ENCODE peak calls at places on chromosomes 7 and 10, in eight cellular contexts. One of them, this sample, is unnamed.
A peak's percentile ranks its signal among the peaks of the same experiment; 100 is the strongest.

GRCh38 chr7:40850017-40850416 is 715.2 kb downstream of the SUGCT start:
- DNase-seq in right atrium auricular region: no peak
- DNase-seq in fibroblast of lung: peak; percentile 57
- DNase-seq in spleen: no peak
- DNase-seq in CD4-positive, alpha-beta memory T cell: no peak
- DNase-seq in right cardiac atrium: no peak
- DNase-seq in foreskin keratinocyte: no peak
- DNase-seq in HCT116: no peak
- DNase-seq in this sample: no peak

GRCh38 chr10:17470246-17470645 is 15.9 kb upstream of the ST8SIA6 start:
- DNase-seq in right atrium auricular region: no peak
- DNase-seq in foreskin keratinocyte: no peak
- DNase-seq in spleen: no peak
- DNase-seq in CD4-positive, alpha-beta memory T cell: no peak
- DNase-seq in right cardiac atrium: no peak
- DNase-seq in fibroblast of lung: no peak
- DNase-seq in HCT116: no peak
- DNase-seq in this sample: no peak

GRCh38 chr10:97320480-97321031 is 1.5 kb downstream of the FRAT1 start:
- DNase-seq in right cardiac atrium: peak; percentile 62
- DNase-seq in spleen: peak; percentile 87
- DNase-seq in fibroblast of lung: no peak
- DNase-seq in foreskin keratinocyte: no peak
- DNase-seq in HCT116: no peak
- DNase-seq in CD4-positive, alpha-beta memory T cell: no peak
- DNase-seq in right atrium auricular region: no peak
- DNase-seq in this sample: no peak

GRCh38 chr7:146960747-146961416 is 844.3 kb downstream of the CNTNAP2 start:
- DNase-seq in right cardiac atrium: no peak
- DNase-seq in HCT116: no peak
- DNase-seq in fibroblast of lung: peak; percentile 6
- DNase-seq in spleen: no peak
- DNase-seq in CD4-positive, alpha-beta memory T cell: no peak
- DNase-seq in right atrium auricular region: no peak
- DNase-seq in foreskin keratinocyte: no peak
- DNase-seq in this sample: no peak

GRCh38 chr7:80373431-80374032 is 138.3 kb downstream of the GNAT3 start:
- DNase-seq in CD4-positive, alpha-beta memory T cell: no peak
- DNase-seq in foreskin keratinocyte: no peak
- DNase-seq in HCT116: no peak
- DNase-seq in spleen: no peak
- DNase-seq in fibroblast of lung: no peak
- DNase-seq in right cardiac atrium: no peak
- DNase-seq in right atrium auricular region: no peak
- DNase-seq in this sample: no peak

GRCh38 chr10:90031776-90032175 is 330.4 kb downstream of the KIF20B start:
- DNase-seq in right atrium auricular region: no peak
- DNase-seq in foreskin keratinocyte: no peak
- DNase-seq in HCT116: no peak
- DNase-seq in spleen: no peak
- DNase-seq in CD4-positive, alpha-beta memory T cell: no peak
- DNase-seq in fibroblast of lung: no peak
- DNase-seq in right cardiac atrium: no peak
- DNase-seq in this sample: no peak

GRCh38 chr7:27091125-27091524 is 4.7 kb downstream of the HOXA1 start:
- DNase-seq in HCT116: no peak
- DNase-seq in fibroblast of lung: no peak
- DNase-seq in right cardiac atrium: no peak
- DNase-seq in foreskin keratinocyte: no peak
- DNase-seq in CD4-positive, alpha-beta memory T cell: no peak
- DNase-seq in spleen: no peak
- DNase-seq in right atrium auricular region: no peak
- DNase-seq in this sample: no peak

GRCh38 chr7:158246960-158247673 is 340.5 kb downstream of the PTPRN2 start:
- DNase-seq in spleen: peak; percentile 55
- DNase-seq in foreskin keratinocyte: no peak
- DNase-seq in CD4-positive, alpha-beta memory T cell: no peak
- DNase-seq in right cardiac atrium: no peak
- DNase-seq in HCT116: no peak
- DNase-seq in right atrium auricular region: peak; percentile 23
- DNase-seq in fibroblast of lung: no peak
- DNase-seq in this sample: peak; percentile 37

GRCh38 chr10:117541909-117542705 is 439 bp upstream of the EMX2 start:
- DNase-seq in HCT116: no peak
- DNase-seq in right atrium auricular region: peak; percentile 71
- DNase-seq in spleen: no peak
- DNase-seq in right cardiac atrium: peak; percentile 81
- DNase-seq in fibroblast of lung: peak; percentile 45
- DNase-seq in foreskin keratinocyte: peak; percentile 91
- DNase-seq in CD4-positive, alpha-beta memory T cell: no peak
- DNase-seq in this sample: peak; percentile 9

GRCh38 chr7:71019703-71020102 is 112.2 kb upstream of the GALNT17 start:
- DNase-seq in fibroblast of lung: no peak
- DNase-seq in CD4-positive, alpha-beta memory T cell: no peak
- DNase-seq in right cardiac atrium: peak; percentile 83
- DNase-seq in HCT116: no peak
- DNase-seq in foreskin keratinocyte: no peak
- DNase-seq in right atrium auricular region: no peak
- DNase-seq in spleen: no peak
- DNase-seq in this sample: no peak

GRCh38 chr7:95229301-95229700 is 95.0 kb downstream of the PON1 start:
- DNase-seq in right atrium auricular region: no peak
- DNase-seq in CD4-positive, alpha-beta memory T cell: no peak
- DNase-seq in foreskin keratinocyte: no peak
- DNase-seq in HCT116: no peak
- DNase-seq in spleen: no peak
- DNase-seq in fibroblast of lung: no peak
- DNase-seq in right cardiac atrium: no peak
- DNase-seq in this sample: no peak

GRCh38 chr7:519974-520458 is 370 bp upstream of the PDGFA start:
- DNase-seq in CD4-positive, alpha-beta memory T cell: no peak
- DNase-seq in foreskin keratinocyte: peak; percentile 59
- DNase-seq in fibroblast of lung: peak; percentile 70
- DNase-seq in right atrium auricular region: no peak
- DNase-seq in right cardiac atrium: peak; percentile 89
- DNase-seq in spleen: no peak
- DNase-seq in HCT116: no peak
- DNase-seq in this sample: peak; percentile 62

GRCh38 chr7:48637382-48637781 is 287.0 kb upstream of the CDC14C start:
- DNase-seq in CD4-positive, alpha-beta memory T cell: no peak
- DNase-seq in right atrium auricular region: no peak
- DNase-seq in HCT116: no peak
- DNase-seq in spleen: no peak
- DNase-seq in foreskin keratinocyte: peak; percentile 43
- DNase-seq in fibroblast of lung: peak; percentile 37
- DNase-seq in right cardiac atrium: no peak
- DNase-seq in this sample: peak; percentile 67

GRCh38 chr7:79452032-79452494 is 1.4 kb downstream of the MAGI2 start:
- DNase-seq in right atrium auricular region: peak; percentile 91
- DNase-seq in CD4-positive, alpha-beta memory T cell: no peak
- DNase-seq in fibroblast of lung: peak; percentile 73
- DNase-seq in foreskin keratinocyte: peak; percentile 88
- DNase-seq in HCT116: no peak
- DNase-seq in right cardiac atrium: peak; percentile 95
- DNase-seq in spleen: peak; percentile 88
- DNase-seq in this sample: peak; percentile 62

GRCh38 chr10:27646194-27646593 is 99.4 kb downstream of the MKX start:
- DNase-seq in CD4-positive, alpha-beta memory T cell: no peak
- DNase-seq in fibroblast of lung: peak; percentile 65
- DNase-seq in HCT116: no peak
- DNase-seq in right cardiac atrium: no peak
- DNase-seq in foreskin keratinocyte: peak; percentile 57
- DNase-seq in spleen: no peak
- DNase-seq in right atrium auricular region: no peak
- DNase-seq in this sample: no peak

GRCh38 chr7:152759655-152760383 is at the start of gene ACTR3B:
- DNase-seq in CD4-positive, alpha-beta memory T cell: peak; percentile 89
- DNase-seq in foreskin keratinocyte: peak; percentile 52
- DNase-seq in spleen: peak; percentile 95
- DNase-seq in right atrium auricular region: peak; percentile 86
- DNase-seq in fibroblast of lung: peak; percentile 76
- DNase-seq in HCT116: peak; percentile 66
- DNase-seq in right cardiac atrium: peak; percentile 96
- DNase-seq in this sample: peak; percentile 83

GRCh38 chr10:24132741-24133140 is 76.2 kb upstream of the KIAA1217 start:
- DNase-seq in CD4-positive, alpha-beta memory T cell: no peak
- DNase-seq in right atrium auricular region: no peak
- DNase-seq in fibroblast of lung: peak; percentile 46
- DNase-seq in spleen: no peak
- DNase-seq in right cardiac atrium: no peak
- DNase-seq in HCT116: no peak
- DNase-seq in foreskin keratinocyte: peak; percentile 69
- DNase-seq in this sample: no peak

GRCh38 chr10:5666324-5667220 is at the start of gene ASB13:
- DNase-seq in spleen: peak; percentile 89
- DNase-seq in right atrium auricular region: no peak
- DNase-seq in CD4-positive, alpha-beta memory T cell: peak; percentile 15
- DNase-seq in fibroblast of lung: peak; percentile 36
- DNase-seq in right cardiac atrium: peak; percentile 95
- DNase-seq in HCT116: peak; percentile 28
- DNase-seq in foreskin keratinocyte: peak; percentile 12
- DNase-seq in this sample: peak; percentile 9

GRCh38 chr7:158018061-158018796 is 569.4 kb downstream of the PTPRN2 start:
- DNase-seq in fibroblast of lung: no peak
- DNase-seq in CD4-positive, alpha-beta memory T cell: no peak
- DNase-seq in foreskin keratinocyte: no peak
- DNase-seq in spleen: peak; percentile 47
- DNase-seq in right atrium auricular region: peak; percentile 32
- DNase-seq in right cardiac atrium: no peak
- DNase-seq in HCT116: no peak
- DNase-seq in this sample: peak; percentile 19

GRCh38 chr10:71528371-71529202 is 131.9 kb downstream of the CDH23 start:
- DNase-seq in right atrium auricular region: no peak
- DNase-seq in CD4-positive, alpha-beta memory T cell: no peak
- DNase-seq in fibroblast of lung: peak; percentile 54
- DNase-seq in foreskin keratinocyte: no peak
- DNase-seq in spleen: no peak
- DNase-seq in right cardiac atrium: peak; percentile 22
- DNase-seq in HCT116: no peak
- DNase-seq in this sample: no peak

GRCh38 chr7:99375070-99375807 is 709 bp downstream of the ARPC1B start:
- DNase-seq in foreskin keratinocyte: peak; percentile 75
- DNase-seq in HCT116: no peak
- DNase-seq in right cardiac atrium: peak; percentile 95
- DNase-seq in spleen: peak; percentile 96
- DNase-seq in fibroblast of lung: peak; percentile 65
- DNase-seq in right atrium auricular region: peak; percentile 76
- DNase-seq in CD4-positive, alpha-beta memory T cell: peak; percentile 65
- DNase-seq in this sample: peak; percentile 73

DNA sequence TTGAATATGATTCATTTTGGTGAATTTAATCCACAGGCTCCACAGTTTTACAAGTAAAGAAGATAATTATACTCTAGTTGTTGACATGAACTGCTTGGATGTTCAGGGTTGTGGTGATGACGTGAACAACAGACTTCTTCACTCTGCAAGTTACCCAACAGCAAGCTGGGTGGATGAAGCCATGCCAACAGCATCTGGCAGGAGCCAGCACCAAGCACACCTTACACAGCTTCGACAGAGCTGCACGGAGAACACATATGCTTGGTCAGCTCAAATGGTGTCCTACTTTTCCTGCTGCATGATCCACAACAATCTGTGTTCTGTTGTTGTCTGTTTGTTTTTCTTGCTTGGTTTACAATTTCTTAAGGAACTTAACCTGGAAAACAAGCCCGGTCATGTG is 9.8 kb downstream of the NOD1 start:
- DNase-seq in CD4-positive, alpha-beta memory T cell: no peak
- DNase-seq in foreskin keratinocyte: no peak
- DNase-seq in fibroblast of lung: no peak
- DNase-seq in spleen: no peak
- DNase-seq in right cardiac atrium: peak; percentile 55
- DNase-seq in right atrium auricular region: peak; percentile 75
- DNase-seq in HCT116: no peak
- DNase-seq in this sample: no peak
- H3K27ac ChIP-seq in CD4-positive, alpha-beta memory T cell: no peak overlapping the region
- H3K27ac ChIP-seq in foreskin keratinocyte: peak overlapping the region; percentile 73
- H3K27ac ChIP-seq in fibroblast of lung: peak overlapping the region; percentile 89
- H3K27ac ChIP-seq in spleen: peak overlapping the region; percentile 79
- H3K27ac ChIP-seq in right cardiac atrium: peak overlapping the region; percentile 87
- H3K27ac ChIP-seq in right atrium auricular region: peak overlapping the region; percentile 95
- H3K27ac ChIP-seq in HCT116: no peak overlapping the region
- H3K27ac ChIP-seq in this sample: peak overlapping the region; percentile 43

DNA sequence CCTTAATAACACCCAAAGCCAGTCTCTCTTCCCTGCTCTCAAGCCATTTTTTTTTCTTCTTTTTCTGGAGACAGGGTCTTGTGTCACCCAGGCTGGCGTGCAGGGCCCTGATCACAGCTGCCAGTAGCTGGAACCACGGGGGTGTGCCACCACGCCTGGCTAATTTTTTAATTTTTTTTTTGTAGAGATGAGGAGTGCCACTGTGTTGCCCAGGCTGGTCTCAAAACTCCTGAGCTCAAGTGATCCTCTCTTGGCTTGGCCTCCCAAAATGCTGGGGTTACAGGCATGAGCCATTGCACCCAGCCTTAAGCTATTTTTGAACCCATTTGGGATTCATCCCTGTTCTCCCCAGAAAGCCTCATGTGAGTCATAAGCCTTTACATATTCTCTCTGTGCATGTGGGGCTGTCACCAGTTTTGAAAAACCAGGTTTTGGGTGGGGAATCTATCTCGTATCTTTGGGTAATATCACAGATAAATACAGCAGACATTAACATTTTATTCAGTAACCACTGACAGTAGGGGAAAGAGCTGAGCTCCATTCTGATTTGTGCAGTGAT is 15.5 kb downstream of the ZNF487 start:
- DNase-seq in fibroblast of lung: no peak
- DNase-seq in HCT116: no peak
- DNase-seq in right cardiac atrium: no peak
- DNase-seq in CD4-positive, alpha-beta memory T cell: no peak
- DNase-seq in foreskin keratinocyte: peak; percentile 39
- DNase-seq in spleen: no peak
- DNase-seq in right atrium auricular region: no peak
- DNase-seq in this sample: no peak
- H3K27ac ChIP-seq in fibroblast of lung: no peak overlapping the region
- H3K27ac ChIP-seq in HCT116: no peak overlapping the region
- H3K27ac ChIP-seq in right cardiac atrium: no peak overlapping the region
- H3K27ac ChIP-seq in CD4-positive, alpha-beta memory T cell: peak overlapping the region; percentile 54
- H3K27ac ChIP-seq in foreskin keratinocyte: peak overlapping the region; percentile 94
- H3K27ac ChIP-seq in spleen: peak overlapping the region; percentile 94
- H3K27ac ChIP-seq in right atrium auricular region: no peak overlapping the region
- H3K27ac ChIP-seq in this sample: no peak overlapping the region

DNA sequence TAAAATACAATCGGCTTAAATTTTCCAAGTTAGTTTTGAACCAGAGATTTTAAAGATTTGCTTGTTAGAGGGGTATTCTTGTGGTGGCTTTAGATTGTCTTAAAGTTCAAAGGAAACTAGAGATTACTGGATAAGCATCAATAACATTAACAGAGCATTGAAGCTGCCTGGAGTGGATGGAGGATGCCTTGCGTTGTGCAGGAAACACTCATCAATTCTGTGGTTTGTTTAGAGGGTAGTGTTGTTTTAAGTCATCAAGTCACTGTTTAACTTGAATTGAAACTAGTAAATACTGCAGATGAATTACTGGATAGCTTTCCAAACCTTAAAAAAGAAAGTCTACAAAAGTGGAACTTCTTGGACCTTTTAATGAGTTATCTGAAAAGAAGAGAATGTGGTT is 218.6 kb downstream of the CELF2 start:
- DNase-seq in fibroblast of lung: peak; percentile 6
- DNase-seq in CD4-positive, alpha-beta memory T cell: peak; percentile 63
- DNase-seq in right cardiac atrium: no peak
- DNase-seq in spleen: no peak
- DNase-seq in foreskin keratinocyte: no peak
- DNase-seq in right atrium auricular region: no peak
- DNase-seq in HCT116: no peak
- DNase-seq in this sample: no peak
- H3K27ac ChIP-seq in fibroblast of lung: no peak overlapping the region
- H3K27ac ChIP-seq in CD4-positive, alpha-beta memory T cell: peak overlapping the region; percentile 57
- H3K27ac ChIP-seq in right cardiac atrium: no peak overlapping the region
- H3K27ac ChIP-seq in spleen: no peak overlapping the region
- H3K27ac ChIP-seq in foreskin keratinocyte: no peak overlapping the region
- H3K27ac ChIP-seq in right atrium auricular region: no peak overlapping the region
- H3K27ac ChIP-seq in HCT116: no peak overlapping the region
- H3K27ac ChIP-seq in this sample: no peak overlapping the region

GRCh38 chr10:114682532-114682931 is 24.5 kb upstream of the ABLIM1 start:
- DNase-seq in spleen: no peak
- DNase-seq in foreskin keratinocyte: no peak
- DNase-seq in right atrium auricular region: no peak
- DNase-seq in HCT116: no peak
- DNase-seq in CD4-positive, alpha-beta memory T cell: no peak
- DNase-seq in fibroblast of lung: peak; percentile 60
- DNase-seq in right cardiac atrium: no peak
- DNase-seq in this sample: no peak
- H3K27ac ChIP-seq in spleen: no peak overlapping the region
- H3K27ac ChIP-seq in foreskin keratinocyte: no peak overlapping the region
- H3K27ac ChIP-seq in right atrium auricular region: peak overlapping the region; percentile 77
- H3K27ac ChIP-seq in HCT116: no peak overlapping the region
- H3K27ac ChIP-seq in CD4-positive, alpha-beta memory T cell: no peak overlapping the region
- H3K27ac ChIP-seq in fibroblast of lung: no peak overlapping the region
- H3K27ac ChIP-seq in right cardiac atrium: no peak overlapping the region
- H3K27ac ChIP-seq in this sample: peak overlapping the region; percentile 85